ENCODE peak calls at places on chromosome 13, in six cellular contexts. C, M, X, H, T and G are unnamed samples.

GRCh38 chr13:94318418-94318817 is 161.1 kb downstream of the DCT start:
- DNase-seq in C (no peak), M (peak; percentile 39), X (no peak), H (no peak), T (no peak), G (no peak)

GRCh38 chr13:75226755-75227435 is 255.1 kb downstream of the TBC1D4 start:
- DNase-seq in C (no peak), M (peak; percentile 86), X (peak; percentile 64), H (peak; percentile 88), T (no peak), G (no peak)

GRCh38 chr13:81602236-81602635 is 1261.3 kb upstream of the SPRY2 start:
- DNase-seq in C (no peak), M (peak; percentile 55), X (no peak), H (no peak), T (no peak), G (peak; percentile 0)

GRCh38 chr13:27131202-27131623 is 40.4 kb downstream of the USP12 start:
- DNase-seq in C (no peak), M (no peak), X (no peak), H (no peak), T (peak; percentile 50), G (no peak)

GRCh38 chr13:111211789-111212516 is 96.8 kb downstream of the ARHGEF7 start:
- DNase-seq in C (no peak), M (peak; percentile 42), X (peak; percentile 90), H (no peak), T (no peak), G (no peak)

GRCh38 chr13:23378009-23378632 is 55.4 kb downstream of the SACS start:
- DNase-seq in C (peak; percentile 64), M (peak; percentile 90), X (no peak), H (peak; percentile 97), T (peak; percentile 37), G (peak; percentile 79)

GRCh38 chr13:109789262-109789661 is 2.9 kb upstream of the IRS2 start:
- DNase-seq in C (no peak), M (no peak), X (no peak), H (no peak), T (no peak), G (peak; percentile 55)

GRCh38 chr13:113671066-113672001 is 4.3 kb downstream of the GRK1 start:
- DNase-seq in C (peak; percentile 11), M (no peak), X (peak; percentile 43), H (no peak), T (no peak), G (no peak)

GRCh38 chr13:35723061-35723461 is 246.6 kb upstream of the MAB21L1 start:
- DNase-seq in C (peak; percentile 62), M (peak; percentile 68), X (no peak), H (no peak), T (no peak), G (no peak)

GRCh38 chr13:105231579-105231978 is 1303.9 kb downstream of the EFNB2 start:
- DNase-seq in C (no peak), M (no peak), X (no peak), H (no peak), T (no peak), G (no peak)

GRCh38 chr13:90445179-90445578 is 902.3 kb upstream of the MIR17HG start:
- DNase-seq in C (no peak), M (peak; percentile 91), X (peak; percentile 83), H (peak; percentile 88), T (no peak), G (peak; percentile 82)

GRCh38 chr13:32530841-32531253 is 7.7 kb downstream of the N4BP2L2 start:
- DNase-seq in C (peak; percentile 30), M (peak; percentile 82), X (no peak), H (peak; percentile 61), T (no peak), G (peak; percentile 9)

GRCh38 chr13:50990540-50991506 is 81.2 kb downstream of the RNASEH2B start:
- DNase-seq in C (peak; percentile 84), M (peak; percentile 34), X (no peak), H (peak; percentile 3), T (no peak), G (no peak)

GRCh38 chr13:76383671-76384461 is 502.3 kb downstream of the KCTD12 start:
- DNase-seq in C (no peak), M (peak; percentile 89), X (peak; percentile 86), H (peak; percentile 86), T (no peak), G (peak; percentile 73)

GRCh38 chr13:113118328-113119021 is 4.1 kb upstream of the F10 start:
- DNase-seq in C (no peak), M (no peak), X (peak; percentile 49), H (no peak), T (no peak), G (no peak)

GRCh38 chr13:98372886-98373285 is 195.8 kb upstream of the RNF113B start:
- DNase-seq in C (no peak), M (peak; percentile 47), X (peak; percentile 32), H (no peak), T (no peak), G (no peak)

GRCh38 chr13:38686635-38687245 is at the start of gene FREM2:
- DNase-seq in C (no peak), M (peak; percentile 34), X (peak; percentile 97), H (no peak), T (no peak), G (no peak)

GRCh38 chr13:109785892-109786450 is 412 bp downstream of the IRS2 start:
- DNase-seq in C (no peak), M (peak; percentile 70), X (no peak), H (no peak), T (no peak), G (no peak)

GRCh38 chr13:24923305-24923640 is 159.3 kb downstream of the RNF17 start:
- DNase-seq in C (no peak), M (peak; percentile 82), X (no peak), H (peak; percentile 81), T (no peak), G (no peak)

GRCh38 chr13:42880241-42880640 is 98.9 kb downstream of the FAM216B start:
- DNase-seq in C (peak; percentile 31), M (no peak), X (no peak), H (no peak), T (no peak), G (no peak)

GRCh38 chr13:47117268-47117667 is 220.4 kb upstream of the HTR2A start:
- DNase-seq in C (no peak), M (peak; percentile 62), X (peak; percentile 65), H (peak; percentile 70), T (no peak), G (no peak)

GRCh38 chr13:42574011-42574410 is at the start of gene TNFSF11:
- DNase-seq in C (no peak), M (no peak), X (peak; percentile 60), H (no peak), T (peak; percentile 19), G (no peak)

GRCh38 chr13:30319703-30320102 is 12.4 kb upstream of the KATNAL1 start:
- DNase-seq in C (no peak), M (no peak), X (no peak), H (peak; percentile 54), T (no peak), G (no peak)

GRCh38 chr13:108305655-108306054 is 36.1 kb downstream of the TNFSF13B start:
- DNase-seq in C (no peak), M (no peak), X (no peak), H (no peak), T (no peak), G (no peak)

GRCh38 chr13:23771966-23772365 is 117.2 kb downstream of the MIPEP start:
- DNase-seq in C (no peak), M (no peak), X (no peak), H (no peak), T (no peak), G (no peak)

GRCh38 chr13:36919833-36920611 is at the start of gene SMAD9:
- DNase-seq in C (peak; percentile 80), M (peak; percentile 86), X (peak; percentile 83), H (peak; percentile 28), T (no peak), G (peak; percentile 85)

GRCh38 chr13:43405457-43405856 is 381.3 kb downstream of the ENOX1 start:
- DNase-seq in C (no peak), M (peak; percentile 25), X (no peak), H (peak; percentile 83), T (no peak), G (peak; percentile 15)

GRCh38 chr13:34347784-34348573 is 530.0 kb downstream of the RFC3 start:
- DNase-seq in C (no peak), M (no peak), X (peak; percentile 68), H (no peak), T (no peak), G (no peak)

GRCh38 chr13:87147076-87147475 is 524.1 kb upstream of the SLITRK5 start:
- DNase-seq in C (no peak), M (no peak), X (no peak), H (peak; percentile 3), T (no peak), G (no peak)

GRCh38 chr13:51822106-51822840 is 18.3 kb upstream of the DHRS12 start:
- DNase-seq in C (no peak), M (no peak), X (no peak), H (no peak), T (no peak), G (no peak)

GRCh38 chr13:41813426-41813825 is 147.5 kb downstream of the VWA8 start:
- DNase-seq in C (no peak), M (peak; percentile 62), X (no peak), H (no peak), T (no peak), G (no peak)

GRCh38 chr13:28336193-28336657 is 158.7 kb downstream of the FLT1 start:
- DNase-seq in C (peak; percentile 37), M (no peak), X (peak; percentile 75), H (no peak), T (no peak), G (no peak)

GRCh38 chr13:65606622-65607021 is 1623.5 kb downstream of the PCDH9 start:
- DNase-seq in C (no peak), M (peak; percentile 40), X (no peak), H (no peak), T (no peak), G (no peak)

GRCh38 chr13:106917024-106917491 is 349.1 kb upstream of the ARGLU1 start:
- DNase-seq in C (peak; percentile 22), M (no peak), X (no peak), H (no peak), T (no peak), G (no peak)

GRCh38 chr13:85031771-85032170 is 767.4 kb downstream of the SLITRK6 start:
- DNase-seq in C (no peak), M (no peak), X (peak; percentile 54), H (no peak), T (no peak), G (no peak)

GRCh38 chr13:84940801-84941200 is 858.4 kb downstream of the SLITRK6 start:
- DNase-seq in C (no peak), M (no peak), X (no peak), H (no peak), T (no peak), G (no peak)

GRCh38 chr13:64266024-64266423 is 2850.4 kb upstream of the PCDH20 start:
- DNase-seq in C (no peak), M (no peak), X (no peak), H (no peak), T (no peak), G (no peak)

GRCh38 chr13:61036715-61037114 is 378.9 kb downstream of the PCDH20 start:
- DNase-seq in C (no peak), M (no peak), X (no peak), H (no peak), T (no peak), G (no peak)